ENCODE peak calls at places on chromosomes 7 and 10, in four cellular contexts. One of them, this sample, is unnamed.
A peak's percentile ranks its signal among the peaks of the same experiment; 100 is the strongest.

GRCh38 chr7:129385116-129385515 is 49.1 kb upstream of the STRIP2 start:
- DNase-seq in neural progenitor cell: no peak
- DNase-seq in HepG2: no peak
- DNase-seq in hepatocyte: no peak
- DNase-seq in this sample: peak; percentile 14

GRCh38 chr10:133292919-133293809 is 15.5 kb downstream of the TUBGCP2 start:
- DNase-seq in neural progenitor cell: no peak
- DNase-seq in HepG2: no peak
- DNase-seq in hepatocyte: no peak
- DNase-seq in this sample: peak; percentile 60

GRCh38 chr7:27064169-27064568 is 31.6 kb downstream of the HOXA1 start:
- DNase-seq in neural progenitor cell: no peak
- DNase-seq in hepatocyte: no peak
- DNase-seq in HepG2: no peak
- DNase-seq in this sample: peak; percentile 45

GRCh38 chr7:55019691-55020480 is 1.1 kb downstream of the EGFR start:
- DNase-seq in neural progenitor cell: peak; percentile 59
- DNase-seq in hepatocyte: peak; percentile 59
- DNase-seq in HepG2: no peak
- DNase-seq in this sample: no peak

GRCh38 chr10:23293145-23293724 is 51.4 kb downstream of the C10orf67 start:
- DNase-seq in neural progenitor cell: peak; percentile 86
- DNase-seq in HepG2: peak; percentile 53
- DNase-seq in hepatocyte: peak; percentile 59
- DNase-seq in this sample: peak; percentile 31

GRCh38 chr10:10667466-10667865 is 350.2 kb upstream of the CELF2 start:
- DNase-seq in neural progenitor cell: no peak
- DNase-seq in HepG2: no peak
- DNase-seq in hepatocyte: no peak
- DNase-seq in this sample: no peak

GRCh38 chr7:104208421-104208780 is 588 bp upstream of the ORC5 start:
- DNase-seq in neural progenitor cell: no peak
- DNase-seq in HepG2: no peak
- DNase-seq in hepatocyte: no peak
- DNase-seq in this sample: no peak

GRCh38 chr10:95655571-95656290 is 780 bp downstream of the ALDH18A1 start:
- DNase-seq in hepatocyte: peak; percentile 39
- DNase-seq in neural progenitor cell: peak; percentile 47
- DNase-seq in HepG2: peak; percentile 16
- DNase-seq in this sample: peak; percentile 51

GRCh38 chr7:121530251-121531174 is 134.4 kb upstream of the FAM3C start:
- DNase-seq in neural progenitor cell: no peak
- DNase-seq in HepG2: no peak
- DNase-seq in hepatocyte: peak; percentile 37
- DNase-seq in this sample: peak; percentile 100

GRCh38 chr10:5095687-5096086 is 1.5 kb downstream of the AKR1C3 start:
- DNase-seq in hepatocyte: no peak
- DNase-seq in neural progenitor cell: no peak
- DNase-seq in HepG2: peak; percentile 16
- DNase-seq in this sample: no peak

GRCh38 chr7:94436018-94436604 is 41.4 kb downstream of the COL1A2 start:
- DNase-seq in hepatocyte: peak; percentile 89
- DNase-seq in HepG2: peak; percentile 71
- DNase-seq in neural progenitor cell: peak; percentile 85
- DNase-seq in this sample: peak; percentile 63

GRCh38 chr10:64286533-64286932 is 765.3 kb downstream of the REEP3 start:
- DNase-seq in HepG2: no peak
- DNase-seq in neural progenitor cell: no peak
- DNase-seq in hepatocyte: no peak
- DNase-seq in this sample: no peak

GRCh38 chr10:76066457-76066856 is 635.0 kb downstream of the LRMDA start:
- DNase-seq in hepatocyte: no peak
- DNase-seq in HepG2: no peak
- DNase-seq in neural progenitor cell: no peak
- DNase-seq in this sample: no peak

GRCh38 chr7:22109761-22110160 is 164.1 kb upstream of the CDCA7L start:
- DNase-seq in hepatocyte: peak; percentile 59
- DNase-seq in neural progenitor cell: peak; percentile 52
- DNase-seq in HepG2: peak; percentile 65
- DNase-seq in this sample: peak; percentile 21

DNA sequence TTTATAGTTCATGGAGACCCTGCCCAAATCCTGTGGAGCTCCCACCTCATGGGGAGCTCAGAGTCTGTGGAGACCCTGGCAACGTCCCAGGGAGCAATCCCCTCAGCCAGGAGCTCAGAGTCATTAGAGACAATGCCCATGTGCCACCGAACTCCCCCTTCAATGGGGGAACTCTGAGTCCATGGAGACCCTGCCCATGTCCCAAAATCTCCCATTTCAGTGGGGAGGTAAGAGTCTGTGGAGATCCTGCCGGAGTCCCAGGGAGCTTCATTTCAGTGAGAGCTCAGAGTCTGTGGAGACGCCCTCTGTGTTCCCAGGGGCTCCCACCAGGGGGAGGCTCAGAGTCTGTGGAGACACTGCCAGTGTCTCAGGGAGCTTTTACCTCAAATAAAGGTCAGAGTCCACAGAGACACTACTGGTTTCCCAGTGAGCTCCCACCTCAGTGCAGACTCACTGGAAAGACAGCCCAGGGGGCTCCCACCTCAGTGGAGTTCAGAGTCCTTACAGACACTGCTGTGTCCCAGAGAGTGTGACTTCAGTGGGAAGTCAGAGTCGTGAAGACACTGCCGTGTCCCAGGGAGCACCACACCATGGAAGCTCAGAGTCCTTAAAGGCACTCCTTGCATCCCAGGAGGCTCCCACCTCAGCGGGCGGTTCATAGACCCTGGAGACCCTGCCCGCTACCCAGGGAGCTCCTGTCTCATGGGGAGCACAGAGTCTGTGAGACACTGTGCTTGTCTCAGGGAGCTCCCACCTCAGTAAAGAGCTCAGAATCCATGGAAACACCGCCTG is 5.0 kb downstream of the MYO1G start:
- DNase-seq in hepatocyte: peak; percentile 76
- DNase-seq in HepG2: peak; percentile 34
- DNase-seq in neural progenitor cell: peak; percentile 55
- DNase-seq in this sample: no peak
- H3K36me3 ChIP-seq in hepatocyte: no peaks in the 10 kb centered on the region
- H3K36me3 ChIP-seq in HepG2: no peaks in the 10 kb centered on the region
- H3K36me3 ChIP-seq in neural progenitor cell: no peaks in the 10 kb centered on the region
- H3K36me3 ChIP-seq in this sample: peaks cover 2% of the 10 kb centered on the region

GRCh38 chr10:66928000-66928770 is 2.3 kb downstream of the LRRTM3 start:
- DNase-seq in neural progenitor cell: peak; percentile 45
- DNase-seq in hepatocyte: peak; percentile 27
- DNase-seq in HepG2: no peak
- DNase-seq in this sample: peak; percentile 23
- TF ChIP-seq EZH2 in neural progenitor cell: no peak
- TF ChIP-seq EZH2 in hepatocyte: no peak
- TF ChIP-seq EZH2 in HepG2: no peak
- TF ChIP-seq EZH2 in this sample: no peak

GRCh38 chr10:14460447-14460846 is 129.7 kb upstream of the FRMD4A start:
- DNase-seq in hepatocyte: no peak
- DNase-seq in HepG2: no peak
- DNase-seq in neural progenitor cell: no peak
- DNase-seq in this sample: no peak

GRCh38 chr10:14454629-14455028 is 123.9 kb upstream of the FRMD4A start:
- DNase-seq in neural progenitor cell: no peak
- DNase-seq in hepatocyte: no peak
- DNase-seq in HepG2: no peak
- DNase-seq in this sample: no peak

GRCh38 chr10:14456218-14456869 is 125.6 kb upstream of the FRMD4A start:
- DNase-seq in hepatocyte: no peak
- DNase-seq in HepG2: no peak
- DNase-seq in neural progenitor cell: no peak
- DNase-seq in this sample: no peak

GRCh38 chr10:14456870-14457266 is 126.1 kb upstream of the FRMD4A start:
- DNase-seq in hepatocyte: no peak
- DNase-seq in neural progenitor cell: no peak
- DNase-seq in HepG2: no peak
- DNase-seq in this sample: no peak

DNA sequence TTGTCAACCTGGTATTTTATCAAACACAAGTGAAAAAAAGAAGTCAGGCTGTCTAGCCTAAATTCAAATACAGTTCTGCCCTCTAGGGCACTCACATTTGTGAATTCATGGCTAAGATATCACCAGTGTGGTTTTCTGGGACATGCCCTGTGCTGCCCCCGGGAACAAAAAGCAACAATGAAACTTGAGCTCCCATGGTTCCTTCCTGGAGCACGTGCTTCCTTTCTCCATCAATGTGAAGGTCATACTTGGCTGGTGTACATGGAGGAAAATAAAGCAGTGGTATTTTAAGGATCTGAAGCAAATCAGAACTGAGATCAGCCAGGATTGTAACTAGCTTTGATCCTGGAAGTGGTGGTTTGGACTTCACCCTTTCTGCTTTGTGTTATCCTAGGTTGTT is 128.9 kb upstream of the FRMD4A start:
- DNase-seq in neural progenitor cell: no peak
- DNase-seq in HepG2: no peak
- DNase-seq in hepatocyte: no peak
- DNase-seq in this sample: peak; percentile 39
- H2AFZ ChIP-seq in neural progenitor cell: no peak overlapping the region
- H2AFZ ChIP-seq in HepG2: no peak overlapping the region
- H2AFZ ChIP-seq in hepatocyte: no peak overlapping the region
- H2AFZ ChIP-seq in this sample: no peak overlapping the region

GRCh38 chr7:127731431-127732080 is 79.6 kb downstream of the SND1 start:
- DNase-seq in neural progenitor cell: no peak
- DNase-seq in hepatocyte: no peak
- DNase-seq in HepG2: no peak
- DNase-seq in this sample: no peak

GRCh38 chr7:127730658-127731276 is 78.8 kb downstream of the SND1 start:
- DNase-seq in HepG2: no peak
- DNase-seq in neural progenitor cell: no peak
- DNase-seq in hepatocyte: no peak
- DNase-seq in this sample: no peak

GRCh38 chr7:127732306-127732705 is 80.3 kb downstream of the SND1 start:
- DNase-seq in hepatocyte: no peak
- DNase-seq in neural progenitor cell: no peak
- DNase-seq in HepG2: no peak
- DNase-seq in this sample: no peak

GRCh38 chr7:127726481-127726880 is 74.5 kb downstream of the SND1 start:
- DNase-seq in neural progenitor cell: peak; percentile 27
- DNase-seq in HepG2: no peak
- DNase-seq in hepatocyte: no peak
- DNase-seq in this sample: no peak
- H3K36me3 ChIP-seq in neural progenitor cell: no peaks in the 10 kb centered on the region
- H3K36me3 ChIP-seq in HepG2: peaks cover 24% of the 10 kb centered on the region
- H3K36me3 ChIP-seq in hepatocyte: no peaks in the 10 kb centered on the region
- H3K36me3 ChIP-seq in this sample: peaks cover 6% of the 10 kb centered on the region

GRCh38 chr7:155533827-155534690 is 12.3 kb downstream of the CNPY1 start:
- DNase-seq in hepatocyte: peak; percentile 56
- DNase-seq in HepG2: peak; percentile 16
- DNase-seq in neural progenitor cell: peak; percentile 88
- DNase-seq in this sample: peak; percentile 7
- TF ChIP-seq EZH2 in hepatocyte: no peak
- TF ChIP-seq EZH2 in HepG2: no peak
- TF ChIP-seq EZH2 in neural progenitor cell: peak; percentile 75
- TF ChIP-seq EZH2 in this sample: no peak

DNA sequence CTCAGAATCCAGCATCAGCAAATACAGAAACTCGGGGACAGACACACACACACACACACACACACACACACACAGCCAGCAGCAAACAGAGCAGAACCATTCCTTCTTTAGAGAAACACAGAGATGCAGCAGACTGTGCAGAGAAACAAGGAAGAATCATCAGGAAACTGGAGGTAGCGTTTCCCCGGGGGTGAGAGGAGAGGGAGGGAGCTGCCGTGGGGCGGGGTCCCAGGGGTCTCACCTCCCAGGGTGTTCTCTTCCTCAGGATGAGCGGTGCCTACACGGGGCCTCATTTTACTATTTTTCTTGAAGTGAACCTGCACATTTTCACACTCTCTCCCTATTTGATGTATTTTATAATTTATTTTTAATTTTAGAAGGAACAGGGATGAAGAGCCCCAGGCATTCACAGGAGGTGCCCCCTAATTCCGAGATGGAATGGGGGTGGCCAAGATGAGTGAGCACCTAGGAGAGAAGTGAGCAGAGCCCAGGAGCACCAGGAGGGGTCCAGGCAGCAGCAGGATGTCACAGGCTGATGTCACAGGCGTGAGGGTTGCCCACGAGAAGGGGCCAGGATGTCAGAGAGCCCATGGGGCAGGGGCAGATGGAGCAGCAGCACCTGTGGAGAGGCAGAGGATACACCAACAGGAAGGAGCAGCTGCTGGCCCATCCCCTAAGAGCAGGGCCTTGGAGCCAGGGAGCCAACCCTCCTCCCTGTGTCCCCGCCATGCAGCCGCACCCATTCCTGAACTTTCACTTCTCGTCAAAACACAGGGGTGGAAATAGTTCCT is 85.2 kb upstream of the PPP2R2D start:
- DNase-seq in hepatocyte: no peak
- DNase-seq in HepG2: no peak
- DNase-seq in neural progenitor cell: no peak
- DNase-seq in this sample: no peak
- H2AFZ ChIP-seq in hepatocyte: no peak overlapping the region
- H2AFZ ChIP-seq in HepG2: no peak overlapping the region
- H2AFZ ChIP-seq in neural progenitor cell: no peak overlapping the region
- H2AFZ ChIP-seq in this sample: no peak overlapping the region

GRCh38 chr10:69890065-69890831 is 88.5 kb downstream of the COL13A1 start:
- DNase-seq in HepG2: no peak
- DNase-seq in hepatocyte: no peak
- DNase-seq in neural progenitor cell: no peak
- DNase-seq in this sample: no peak
- H3K36me3 ChIP-seq in HepG2: no peaks in the 10 kb centered on the region
- H3K36me3 ChIP-seq in hepatocyte: no peaks in the 10 kb centered on the region
- H3K36me3 ChIP-seq in neural progenitor cell: no peaks in the 10 kb centered on the region
- H3K36me3 ChIP-seq in this sample: no peaks in the 10 kb centered on the region

GRCh38 chr10:114045738-114046458 is 2.2 kb downstream of the ADRB1 start:
- DNase-seq in HepG2: no peak
- DNase-seq in neural progenitor cell: peak; percentile 32
- DNase-seq in hepatocyte: no peak
- DNase-seq in this sample: no peak
- TF ChIP-seq EZH2 in HepG2: no peak
- TF ChIP-seq EZH2 in neural progenitor cell: peak; percentile 78
- TF ChIP-seq EZH2 in hepatocyte: no peak
- TF ChIP-seq EZH2 in this sample: no peak

GRCh38 chr7:99305473-99306260 is 20.0 kb upstream of the ARPC1A start:
- DNase-seq in hepatocyte: no peak
- DNase-seq in HepG2: no peak
- DNase-seq in neural progenitor cell: no peak
- DNase-seq in this sample: no peak

GRCh38 chr7:99296471-99296870 is 23.8 kb downstream of the MYH16 start:
- DNase-seq in hepatocyte: no peak
- DNase-seq in neural progenitor cell: no peak
- DNase-seq in HepG2: no peak
- DNase-seq in this sample: no peak

GRCh38 chr7:99301496-99301895 is 24.2 kb upstream of the ARPC1A start:
- DNase-seq in HepG2: no peak
- DNase-seq in hepatocyte: no peak
- DNase-seq in neural progenitor cell: no peak
- DNase-seq in this sample: no peak
- H2AFZ ChIP-seq in HepG2: no peak overlapping the region
- H2AFZ ChIP-seq in hepatocyte: no peak overlapping the region
- H2AFZ ChIP-seq in neural progenitor cell: no peak overlapping the region
- H2AFZ ChIP-seq in this sample: no peak overlapping the region

GRCh38 chr7:133309333-133309732 is 56.5 kb downstream of the EXOC4 start:
- DNase-seq in hepatocyte: no peak
- DNase-seq in neural progenitor cell: no peak
- DNase-seq in HepG2: no peak
- DNase-seq in this sample: no peak
- H3K36me3 ChIP-seq in hepatocyte: no peaks in the 10 kb centered on the region
- H3K36me3 ChIP-seq in neural progenitor cell: peaks cover 13% of the 10 kb centered on the region
- H3K36me3 ChIP-seq in HepG2: no peaks in the 10 kb centered on the region
- H3K36me3 ChIP-seq in this sample: peaks cover 2% of the 10 kb centered on the region

This sample was measured in fibroblast of lung.